ENCODE peak calls at places on chromosomes 7 and 10, in four cellular contexts. E is spleen, K is body of pancreas, A is left colon. M is an unnamed sample.

GRCh38 chr7:88789480-88790064 is 6.0 kb downstream of the TEX47 start:
- DNase-seq in E (no peak), K (no peak), A (no peak), M (no peak)

GRCh38 chr7:57354679-57355338 is 95.2 kb upstream of the ZNF716 start:
- DNase-seq in E (no peak), K (no peak), A (no peak), M (no peak)

GRCh38 chr7:145978769-145979168 is 137.8 kb upstream of the CNTNAP2 start:
- DNase-seq in E (no peak), K (peak), A (no peak), M (no peak)

GRCh38 chr7:23679898-23680416 is at the start of gene FAM221A:
- DNase-seq in E (peak), K (peak), A (peak), M (peak)

GRCh38 chr10:70985824-70986336 is 97.5 kb upstream of the PCBD1 start:
- DNase-seq in E (peak), K (no peak), A (peak), M (no peak)

GRCh38 chr10:89384474-89385324 is 6.8 kb downstream of the IFIT1B start:
- DNase-seq in E (no peak), K (no peak), A (no peak), M (no peak)

GRCh38 chr7:2709553-2710165 is 21.7 kb downstream of the AMZ1 start:
- DNase-seq in E (peak), K (peak), A (peak), M (no peak)

GRCh38 chr10:132643709-132644543 is 106.3 kb downstream of the INPP5A start:
- DNase-seq in E (peak), K (no peak), A (no peak), M (no peak)

M was measured in T1000.